ENCODE peak calls at places on chromosomes 2 and 18, in nine cellular contexts. One of them, this sample, is unnamed.

GRCh38 chr2:60707750-60708371 is 48.2 kb upstream of the PAPOLG start:
- DNase-seq in T-helper 1 cell: peak; percentile 7
- DNase-seq in NCI-H1417: peak; percentile 71
- DNase-seq in central memory CD4-positive, alpha-beta T cell: peak; percentile 25
- DNase-seq in fibroblast of the conjunctiva: peak; percentile 4
- DNase-seq in midbrain: peak; percentile 47
- DNase-seq in activated CD8-positive, alpha-beta memory T cell treated with anti-CD3 and anti-CD28 coated beads for 4 hours: no peak
- DNase-seq in WERI-Rb-1: no peak
- DNase-seq in SW 1271: peak; percentile 12
- DNase-seq in this sample: peak; percentile 17

GRCh38 chr2:207770602-207771404 is 1.1 kb upstream of the FZD5 start:
- DNase-seq in SW 1271: no peak
- DNase-seq in T-helper 1 cell: no peak
- DNase-seq in WERI-Rb-1: no peak
- DNase-seq in NCI-H1417: no peak
- DNase-seq in midbrain: no peak
- DNase-seq in fibroblast of the conjunctiva: no peak
- DNase-seq in activated CD8-positive, alpha-beta memory T cell treated with anti-CD3 and anti-CD28 coated beads for 4 hours: no peak
- DNase-seq in central memory CD4-positive, alpha-beta T cell: no peak
- DNase-seq in this sample: no peak

GRCh38 chr2:54977149-54977548 is 73.1 kb downstream of the RTN4 start:
- DNase-seq in midbrain: no peak
- DNase-seq in central memory CD4-positive, alpha-beta T cell: no peak
- DNase-seq in SW 1271: no peak
- DNase-seq in T-helper 1 cell: no peak
- DNase-seq in fibroblast of the conjunctiva: no peak
- DNase-seq in NCI-H1417: no peak
- DNase-seq in activated CD8-positive, alpha-beta memory T cell treated with anti-CD3 and anti-CD28 coated beads for 4 hours: no peak
- DNase-seq in WERI-Rb-1: no peak
- DNase-seq in this sample: no peak

GRCh38 chr2:180240774-180241173 is 233.7 kb upstream of the CWC22 start:
- DNase-seq in NCI-H1417: no peak
- DNase-seq in fibroblast of the conjunctiva: no peak
- DNase-seq in WERI-Rb-1: no peak
- DNase-seq in central memory CD4-positive, alpha-beta T cell: no peak
- DNase-seq in midbrain: no peak
- DNase-seq in activated CD8-positive, alpha-beta memory T cell treated with anti-CD3 and anti-CD28 coated beads for 4 hours: no peak
- DNase-seq in T-helper 1 cell: no peak
- DNase-seq in SW 1271: peak; percentile 19
- DNase-seq in this sample: no peak

GRCh38 chr2:200735061-200735460 is 76.6 kb upstream of the BZW1 start:
- DNase-seq in NCI-H1417: no peak
- DNase-seq in WERI-Rb-1: no peak
- DNase-seq in activated CD8-positive, alpha-beta memory T cell treated with anti-CD3 and anti-CD28 coated beads for 4 hours: no peak
- DNase-seq in T-helper 1 cell: no peak
- DNase-seq in midbrain: peak; percentile 75
- DNase-seq in SW 1271: no peak
- DNase-seq in fibroblast of the conjunctiva: no peak
- DNase-seq in central memory CD4-positive, alpha-beta T cell: no peak
- DNase-seq in this sample: no peak

GRCh38 chr18:3015203-3015590 is 2.3 kb upstream of the LPIN2 start:
- DNase-seq in activated CD8-positive, alpha-beta memory T cell treated with anti-CD3 and anti-CD28 coated beads for 4 hours: no peak
- DNase-seq in midbrain: no peak
- DNase-seq in WERI-Rb-1: no peak
- DNase-seq in NCI-H1417: no peak
- DNase-seq in SW 1271: peak; percentile 74
- DNase-seq in fibroblast of the conjunctiva: peak; percentile 73
- DNase-seq in central memory CD4-positive, alpha-beta T cell: no peak
- DNase-seq in T-helper 1 cell: no peak
- DNase-seq in this sample: no peak

GRCh38 chr2:10329584-10329879 is 26.8 kb downstream of the HPCAL1 start:
- DNase-seq in WERI-Rb-1: no peak
- DNase-seq in fibroblast of the conjunctiva: no peak
- DNase-seq in activated CD8-positive, alpha-beta memory T cell treated with anti-CD3 and anti-CD28 coated beads for 4 hours: no peak
- DNase-seq in SW 1271: no peak
- DNase-seq in NCI-H1417: no peak
- DNase-seq in T-helper 1 cell: no peak
- DNase-seq in central memory CD4-positive, alpha-beta T cell: no peak
- DNase-seq in midbrain: no peak
- DNase-seq in this sample: no peak

GRCh38 chr2:199455533-199456382 is 2.0 kb downstream of the SATB2 start:
- DNase-seq in WERI-Rb-1: peak; percentile 66
- DNase-seq in activated CD8-positive, alpha-beta memory T cell treated with anti-CD3 and anti-CD28 coated beads for 4 hours: no peak
- DNase-seq in NCI-H1417: peak; percentile 69
- DNase-seq in midbrain: no peak
- DNase-seq in central memory CD4-positive, alpha-beta T cell: no peak
- DNase-seq in SW 1271: peak; percentile 74
- DNase-seq in fibroblast of the conjunctiva: no peak
- DNase-seq in T-helper 1 cell: no peak
- DNase-seq in this sample: peak; percentile 88

GRCh38 chr2:26560892-26561291 is 80.3 kb downstream of the CIB4 start:
- DNase-seq in activated CD8-positive, alpha-beta memory T cell treated with anti-CD3 and anti-CD28 coated beads for 4 hours: no peak
- DNase-seq in SW 1271: no peak
- DNase-seq in central memory CD4-positive, alpha-beta T cell: no peak
- DNase-seq in fibroblast of the conjunctiva: no peak
- DNase-seq in WERI-Rb-1: no peak
- DNase-seq in T-helper 1 cell: no peak
- DNase-seq in midbrain: no peak
- DNase-seq in NCI-H1417: no peak
- DNase-seq in this sample: no peak

GRCh38 chr2:69450735-69451416 is 13.6 kb upstream of the NFU1 start:
- DNase-seq in fibroblast of the conjunctiva: no peak
- DNase-seq in central memory CD4-positive, alpha-beta T cell: no peak
- DNase-seq in T-helper 1 cell: no peak
- DNase-seq in NCI-H1417: no peak
- DNase-seq in activated CD8-positive, alpha-beta memory T cell treated with anti-CD3 and anti-CD28 coated beads for 4 hours: no peak
- DNase-seq in WERI-Rb-1: no peak
- DNase-seq in midbrain: no peak
- DNase-seq in SW 1271: no peak
- DNase-seq in this sample: no peak

GRCh38 chr2:122737429-122738077 is 982.1 kb downstream of the TSN start:
- DNase-seq in midbrain: no peak
- DNase-seq in SW 1271: no peak
- DNase-seq in NCI-H1417: no peak
- DNase-seq in activated CD8-positive, alpha-beta memory T cell treated with anti-CD3 and anti-CD28 coated beads for 4 hours: no peak
- DNase-seq in fibroblast of the conjunctiva: no peak
- DNase-seq in T-helper 1 cell: peak; percentile 11
- DNase-seq in central memory CD4-positive, alpha-beta T cell: no peak
- DNase-seq in WERI-Rb-1: no peak
- DNase-seq in this sample: no peak

GRCh38 chr2:9124231-9124651 is 82.4 kb upstream of the ASAP2 start:
- DNase-seq in SW 1271: no peak
- DNase-seq in midbrain: no peak
- DNase-seq in fibroblast of the conjunctiva: no peak
- DNase-seq in T-helper 1 cell: no peak
- DNase-seq in WERI-Rb-1: no peak
- DNase-seq in NCI-H1417: no peak
- DNase-seq in central memory CD4-positive, alpha-beta T cell: no peak
- DNase-seq in activated CD8-positive, alpha-beta memory T cell treated with anti-CD3 and anti-CD28 coated beads for 4 hours: no peak
- DNase-seq in this sample: no peak

GRCh38 chr2:30480703-30481322 is 33.8 kb downstream of the LCLAT1 start:
- DNase-seq in NCI-H1417: no peak
- DNase-seq in fibroblast of the conjunctiva: no peak
- DNase-seq in midbrain: no peak
- DNase-seq in activated CD8-positive, alpha-beta memory T cell treated with anti-CD3 and anti-CD28 coated beads for 4 hours: no peak
- DNase-seq in SW 1271: no peak
- DNase-seq in T-helper 1 cell: no peak
- DNase-seq in central memory CD4-positive, alpha-beta T cell: no peak
- DNase-seq in WERI-Rb-1: no peak
- DNase-seq in this sample: no peak

GRCh38 chr2:143261986-143262784 is 133.0 kb downstream of the ARHGAP15 start:
- DNase-seq in T-helper 1 cell: peak; percentile 97
- DNase-seq in NCI-H1417: no peak
- DNase-seq in midbrain: no peak
- DNase-seq in SW 1271: no peak
- DNase-seq in central memory CD4-positive, alpha-beta T cell: peak; percentile 66
- DNase-seq in fibroblast of the conjunctiva: no peak
- DNase-seq in WERI-Rb-1: no peak
- DNase-seq in activated CD8-positive, alpha-beta memory T cell treated with anti-CD3 and anti-CD28 coated beads for 4 hours: peak; percentile 36
- DNase-seq in this sample: no peak

GRCh38 chr2:203718087-203718486 is 11.6 kb downstream of the CD28 start:
- DNase-seq in fibroblast of the conjunctiva: no peak
- DNase-seq in T-helper 1 cell: peak; percentile 89
- DNase-seq in WERI-Rb-1: no peak
- DNase-seq in midbrain: no peak
- DNase-seq in activated CD8-positive, alpha-beta memory T cell treated with anti-CD3 and anti-CD28 coated beads for 4 hours: peak; percentile 20
- DNase-seq in NCI-H1417: no peak
- DNase-seq in SW 1271: no peak
- DNase-seq in central memory CD4-positive, alpha-beta T cell: peak; percentile 63
- DNase-seq in this sample: no peak

GRCh38 chr2:168915433-168916328 is 14.6 kb downstream of the G6PC2 start:
- DNase-seq in WERI-Rb-1: no peak
- DNase-seq in NCI-H1417: no peak
- DNase-seq in T-helper 1 cell: peak; percentile 27
- DNase-seq in midbrain: no peak
- DNase-seq in SW 1271: no peak
- DNase-seq in activated CD8-positive, alpha-beta memory T cell treated with anti-CD3 and anti-CD28 coated beads for 4 hours: no peak
- DNase-seq in central memory CD4-positive, alpha-beta T cell: no peak
- DNase-seq in fibroblast of the conjunctiva: no peak
- DNase-seq in this sample: no peak

GRCh38 chr2:12717988-12718661 is 1.4 kb downstream of the TRIB2 start:
- DNase-seq in T-helper 1 cell: peak; percentile 48
- DNase-seq in activated CD8-positive, alpha-beta memory T cell treated with anti-CD3 and anti-CD28 coated beads for 4 hours: no peak
- DNase-seq in NCI-H1417: peak; percentile 88
- DNase-seq in fibroblast of the conjunctiva: no peak
- DNase-seq in midbrain: peak; percentile 48
- DNase-seq in SW 1271: no peak
- DNase-seq in central memory CD4-positive, alpha-beta T cell: peak; percentile 37
- DNase-seq in WERI-Rb-1: no peak
- DNase-seq in this sample: peak; percentile 73

GRCh38 chr2:237923507-237924163 is 43.2 kb upstream of the UBE2F start:
- DNase-seq in T-helper 1 cell: peak; percentile 68
- DNase-seq in fibroblast of the conjunctiva: peak; percentile 62
- DNase-seq in WERI-Rb-1: peak; percentile 63
- DNase-seq in midbrain: peak; percentile 4
- DNase-seq in activated CD8-positive, alpha-beta memory T cell treated with anti-CD3 and anti-CD28 coated beads for 4 hours: peak; percentile 42
- DNase-seq in SW 1271: no peak
- DNase-seq in central memory CD4-positive, alpha-beta T cell: peak; percentile 69
- DNase-seq in NCI-H1417: peak; percentile 5
- DNase-seq in this sample: no peak

GRCh38 chr2:158134655-158135054 is 33.0 kb downstream of the UPP2 start:
- DNase-seq in midbrain: no peak
- DNase-seq in T-helper 1 cell: no peak
- DNase-seq in fibroblast of the conjunctiva: no peak
- DNase-seq in NCI-H1417: no peak
- DNase-seq in central memory CD4-positive, alpha-beta T cell: no peak
- DNase-seq in WERI-Rb-1: no peak
- DNase-seq in SW 1271: no peak
- DNase-seq in activated CD8-positive, alpha-beta memory T cell treated with anti-CD3 and anti-CD28 coated beads for 4 hours: no peak
- DNase-seq in this sample: no peak

GRCh38 chr2:160358051-160358450 is 135.6 kb downstream of the RBMS1 start:
- DNase-seq in midbrain: no peak
- DNase-seq in SW 1271: no peak
- DNase-seq in fibroblast of the conjunctiva: no peak
- DNase-seq in T-helper 1 cell: no peak
- DNase-seq in WERI-Rb-1: no peak
- DNase-seq in NCI-H1417: no peak
- DNase-seq in central memory CD4-positive, alpha-beta T cell: no peak
- DNase-seq in activated CD8-positive, alpha-beta memory T cell treated with anti-CD3 and anti-CD28 coated beads for 4 hours: no peak
- DNase-seq in this sample: no peak

GRCh38 chr2:24779121-24779520 is 14.1 kb downstream of the PTRHD1 start:
- DNase-seq in activated CD8-positive, alpha-beta memory T cell treated with anti-CD3 and anti-CD28 coated beads for 4 hours: no peak
- DNase-seq in WERI-Rb-1: no peak
- DNase-seq in midbrain: no peak
- DNase-seq in NCI-H1417: no peak
- DNase-seq in fibroblast of the conjunctiva: no peak
- DNase-seq in central memory CD4-positive, alpha-beta T cell: no peak
- DNase-seq in SW 1271: no peak
- DNase-seq in T-helper 1 cell: no peak
- DNase-seq in this sample: no peak

GRCh38 chr2:169158874-169159273 is 89.5 kb downstream of the DHRS9 start:
- DNase-seq in T-helper 1 cell: no peak
- DNase-seq in activated CD8-positive, alpha-beta memory T cell treated with anti-CD3 and anti-CD28 coated beads for 4 hours: no peak
- DNase-seq in WERI-Rb-1: no peak
- DNase-seq in midbrain: no peak
- DNase-seq in fibroblast of the conjunctiva: no peak
- DNase-seq in SW 1271: no peak
- DNase-seq in central memory CD4-positive, alpha-beta T cell: no peak
- DNase-seq in NCI-H1417: no peak
- DNase-seq in this sample: no peak

GRCh38 chr2:59308108-59308507 is 1067.0 kb upstream of the FANCL start:
- DNase-seq in WERI-Rb-1: no peak
- DNase-seq in activated CD8-positive, alpha-beta memory T cell treated with anti-CD3 and anti-CD28 coated beads for 4 hours: no peak
- DNase-seq in T-helper 1 cell: no peak
- DNase-seq in NCI-H1417: no peak
- DNase-seq in fibroblast of the conjunctiva: no peak
- DNase-seq in SW 1271: no peak
- DNase-seq in central memory CD4-positive, alpha-beta T cell: no peak
- DNase-seq in midbrain: no peak
- DNase-seq in this sample: no peak

GRCh38 chr2:152890746-152891145 is 172.3 kb downstream of the ARL6IP6 start:
- DNase-seq in midbrain: no peak
- DNase-seq in WERI-Rb-1: no peak
- DNase-seq in T-helper 1 cell: no peak
- DNase-seq in SW 1271: no peak
- DNase-seq in NCI-H1417: no peak
- DNase-seq in activated CD8-positive, alpha-beta memory T cell treated with anti-CD3 and anti-CD28 coated beads for 4 hours: no peak
- DNase-seq in fibroblast of the conjunctiva: no peak
- DNase-seq in central memory CD4-positive, alpha-beta T cell: no peak
- DNase-seq in this sample: peak; percentile 5

GRCh38 chr2:61537590-61538178 is 472 bp downstream of the XPO1 start:
- DNase-seq in central memory CD4-positive, alpha-beta T cell: no peak
- DNase-seq in WERI-Rb-1: peak; percentile 34
- DNase-seq in T-helper 1 cell: no peak
- DNase-seq in midbrain: no peak
- DNase-seq in activated CD8-positive, alpha-beta memory T cell treated with anti-CD3 and anti-CD28 coated beads for 4 hours: no peak
- DNase-seq in NCI-H1417: peak; percentile 53
- DNase-seq in fibroblast of the conjunctiva: no peak
- DNase-seq in SW 1271: no peak
- DNase-seq in this sample: no peak

GRCh38 chr2:9638532-9638931 is 7.7 kb upstream of the YWHAQ start:
- DNase-seq in central memory CD4-positive, alpha-beta T cell: no peak
- DNase-seq in fibroblast of the conjunctiva: peak; percentile 93
- DNase-seq in NCI-H1417: no peak
- DNase-seq in T-helper 1 cell: no peak
- DNase-seq in SW 1271: peak; percentile 59
- DNase-seq in activated CD8-positive, alpha-beta memory T cell treated with anti-CD3 and anti-CD28 coated beads for 4 hours: no peak
- DNase-seq in WERI-Rb-1: no peak
- DNase-seq in midbrain: peak; percentile 88
- DNase-seq in this sample: no peak

GRCh38 chr2:205776139-205776538 is 93.8 kb downstream of the NRP2 start:
- DNase-seq in midbrain: no peak
- DNase-seq in fibroblast of the conjunctiva: peak; percentile 12
- DNase-seq in T-helper 1 cell: peak; percentile 11
- DNase-seq in NCI-H1417: peak; percentile 10
- DNase-seq in central memory CD4-positive, alpha-beta T cell: no peak
- DNase-seq in SW 1271: peak; percentile 4
- DNase-seq in activated CD8-positive, alpha-beta memory T cell treated with anti-CD3 and anti-CD28 coated beads for 4 hours: no peak
- DNase-seq in WERI-Rb-1: peak; percentile 84
- DNase-seq in this sample: no peak

GRCh38 chr2:237278593-237278992 is 135.4 kb downstream of the COL6A3 start:
- DNase-seq in T-helper 1 cell: no peak
- DNase-seq in SW 1271: no peak
- DNase-seq in central memory CD4-positive, alpha-beta T cell: no peak
- DNase-seq in fibroblast of the conjunctiva: peak; percentile 91
- DNase-seq in activated CD8-positive, alpha-beta memory T cell treated with anti-CD3 and anti-CD28 coated beads for 4 hours: no peak
- DNase-seq in WERI-Rb-1: no peak
- DNase-seq in NCI-H1417: no peak
- DNase-seq in midbrain: peak; percentile 37
- DNase-seq in this sample: no peak

GRCh38 chr18:29063346-29063745 is 886.4 kb upstream of the CDH2 start:
- DNase-seq in activated CD8-positive, alpha-beta memory T cell treated with anti-CD3 and anti-CD28 coated beads for 4 hours: no peak
- DNase-seq in fibroblast of the conjunctiva: no peak
- DNase-seq in midbrain: no peak
- DNase-seq in NCI-H1417: no peak
- DNase-seq in T-helper 1 cell: no peak
- DNase-seq in SW 1271: no peak
- DNase-seq in WERI-Rb-1: no peak
- DNase-seq in central memory CD4-positive, alpha-beta T cell: no peak
- DNase-seq in this sample: no peak

GRCh38 chr2:9422321-9423099 is 818 bp downstream of the ITGB1BP1 start:
- DNase-seq in midbrain: peak; percentile 37
- DNase-seq in NCI-H1417: peak; percentile 74
- DNase-seq in central memory CD4-positive, alpha-beta T cell: peak; percentile 24
- DNase-seq in SW 1271: peak; percentile 43
- DNase-seq in fibroblast of the conjunctiva: no peak
- DNase-seq in activated CD8-positive, alpha-beta memory T cell treated with anti-CD3 and anti-CD28 coated beads for 4 hours: peak; percentile 19
- DNase-seq in WERI-Rb-1: peak; percentile 46
- DNase-seq in T-helper 1 cell: peak; percentile 58
- DNase-seq in this sample: peak; percentile 58

GRCh38 chr18:54973046-54973445 is 13.8 kb upstream of the CCDC68 start:
- DNase-seq in T-helper 1 cell: no peak
- DNase-seq in midbrain: no peak
- DNase-seq in central memory CD4-positive, alpha-beta T cell: no peak
- DNase-seq in fibroblast of the conjunctiva: no peak
- DNase-seq in NCI-H1417: no peak
- DNase-seq in activated CD8-positive, alpha-beta memory T cell treated with anti-CD3 and anti-CD28 coated beads for 4 hours: no peak
- DNase-seq in SW 1271: no peak
- DNase-seq in WERI-Rb-1: no peak
- DNase-seq in this sample: no peak